ENCODE peak calls at places on chromosomes 2 and 18, in ten cellular contexts. H, U, J, M, O, P, F, V, K and L are unnamed samples.
A peak's percentile ranks its signal among the peaks of the same experiment; 100 is the strongest.

GRCh38 chr2:210955591-210955990 is 399.2 kb downstream of the CPS1 start:
- DNase-seq in H (no peak), U (no peak), J (peak; percentile 34), M (peak; percentile 60), O (no peak), P (peak; percentile 4), F (peak; percentile 1), V (peak; percentile 53), K (peak; percentile 46), L (no peak)

GRCh38 chr2:138787053-138787666 is 7.0 kb upstream of the NXPH2 start:
- DNase-seq in H (no peak), U (peak; percentile 56), J (peak; percentile 71), M (no peak), O (peak; percentile 48), P (peak; percentile 41), F (peak; percentile 14), V (peak; percentile 69), K (peak; percentile 37), L (peak; percentile 1)

GRCh38 chr2:196431957-196432356 is 207.6 kb upstream of the CCDC150 start:
- DNase-seq in H (no peak), U (peak; percentile 15), J (peak; percentile 41), M (peak; percentile 83), O (peak; percentile 65), P (no peak), F (no peak), V (peak; percentile 31), K (peak; percentile 20), L (no peak)

GRCh38 chr18:21894619-21895367 is 154.2 kb downstream of the MIB1 start:
- DNase-seq in H (no peak), U (no peak), J (peak; percentile 12), M (no peak), O (no peak), P (peak; percentile 77), F (no peak), V (peak; percentile 30), K (peak; percentile 51), L (no peak)

GRCh38 chr2:148577845-148578492 is 66.6 kb upstream of the EPC2 start:
- DNase-seq in H (no peak), U (no peak), J (no peak), M (peak; percentile 86), O (peak; percentile 74), P (no peak), F (no peak), V (no peak), K (no peak), L (no peak)

GRCh38 chr2:82993631-82994030 is 1465.4 kb downstream of the SUCLG1 start:
- DNase-seq in H (no peak), U (peak; percentile 52), J (peak; percentile 91), M (peak; percentile 72), O (no peak), P (no peak), F (peak; percentile 4), V (no peak), K (no peak), L (no peak)

GRCh38 chr18:10851824-10852225 is 297.5 kb downstream of the PIEZO2 start:
- DNase-seq in H (no peak), U (peak; percentile 40), J (peak; percentile 73), M (peak; percentile 61), O (peak; percentile 62), P (no peak), F (no peak), V (peak; percentile 68), K (peak; percentile 81), L (peak; percentile 2)

GRCh38 chr2:150023044-150023443 is 435.5 kb upstream of the MMADHC start:
- DNase-seq in H (no peak), U (no peak), J (no peak), M (no peak), O (peak; percentile 25), P (no peak), F (no peak), V (no peak), K (no peak), L (no peak)

GRCh38 chr2:176184749-176185148 is 3.7 kb upstream of the HOXD1 start:
- DNase-seq in H (no peak), U (no peak), J (no peak), M (no peak), O (no peak), P (no peak), F (no peak), V (no peak), K (no peak), L (no peak)

GRCh38 chr2:176182671-176183070 is 5.8 kb upstream of the HOXD1 start:
- DNase-seq in H (no peak), U (no peak), J (no peak), M (no peak), O (no peak), P (no peak), F (no peak), V (no peak), K (no peak), L (no peak)

GRCh38 chr2:176178807-176179271 is 9.6 kb upstream of the HOXD1 start:
- DNase-seq in H (no peak), U (no peak), J (no peak), M (no peak), O (no peak), P (no peak), F (no peak), V (no peak), K (no peak), L (no peak)

GRCh38 chr2:176178271-176178806 is 10.1 kb upstream of the HOXD1 start:
- DNase-seq in H (no peak), U (no peak), J (peak; percentile 2), M (peak; percentile 55), O (peak; percentile 46), P (no peak), F (no peak), V (peak; percentile 69), K (no peak), L (no peak)

DNA sequence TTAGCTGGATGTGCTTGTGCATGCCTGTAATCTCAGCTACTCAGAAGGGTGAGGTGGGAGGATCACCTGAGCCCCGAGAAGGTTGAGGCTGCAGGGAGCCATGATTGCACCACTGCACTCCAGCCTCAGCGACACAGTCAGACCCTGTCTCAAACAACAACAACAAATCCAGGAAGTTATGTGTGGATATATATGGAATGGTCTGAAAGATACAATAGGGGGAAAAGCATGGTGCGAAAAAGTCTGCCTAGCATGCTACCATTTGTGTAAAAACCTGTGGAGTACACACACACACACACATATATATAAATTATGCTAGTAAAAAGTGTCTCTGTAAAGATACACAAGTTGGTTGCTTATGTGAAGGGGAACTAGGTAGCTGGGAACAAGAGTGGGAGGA is 6.9 kb upstream of the HOXD1 start:
- DNase-seq in H (no peak), U (no peak), J (no peak), M (no peak), O (no peak), P (no peak), F (no peak), V (no peak), K (no peak), L (no peak)
- H3K27me3 ChIP-seq in H (peaks cover 20% of the 10 kb centered on the region), U (peaks cover 28% of the 10 kb centered on the region), J (peaks cover 56% of the 10 kb centered on the region), M (peaks cover 37% of the 10 kb centered on the region), O (peaks cover 100% of the 10 kb centered on the region), P (peaks cover 3% of the 10 kb centered on the region), F (peaks cover 47% of the 10 kb centered on the region), V (no peaks in the 10 kb centered on the region), K (peaks cover 49% of the 10 kb centered on the region), L (peaks cover 60% of the 10 kb centered on the region)

GRCh38 chr2:207131634-207132418 is 33.9 kb downstream of the KLF7 start:
- DNase-seq in H (no peak), U (no peak), J (no peak), M (no peak), O (no peak), P (no peak), F (no peak), V (peak; percentile 42), K (no peak), L (no peak)
- H3K4me1 ChIP-seq in H (peaks cover 41% of the 10 kb centered on the region), U (peaks cover 32% of the 10 kb centered on the region), J (peaks cover 12% of the 10 kb centered on the region), M (peaks cover 11% of the 10 kb centered on the region), O (peaks cover 34% of the 10 kb centered on the region), P (peaks cover 72% of the 10 kb centered on the region), F (no peaks in the 10 kb centered on the region), V (peaks cover 86% of the 10 kb centered on the region), K (peaks cover 36% of the 10 kb centered on the region), L (peaks cover 10% of the 10 kb centered on the region)

GRCh38 chr2:120346667-120347358 is 877 bp downstream of the INHBB start:
- DNase-seq in H (no peak), U (no peak), J (peak; percentile 37), M (no peak), O (peak; percentile 62), P (no peak), F (peak; percentile 41), V (peak; percentile 68), K (peak; percentile 65), L (peak; percentile 6)
- H3K27me3 ChIP-seq in H (peaks cover 21% of the 10 kb centered on the region), U (peaks cover 24% of the 10 kb centered on the region), J (peaks cover 75% of the 10 kb centered on the region), M (peaks cover 55% of the 10 kb centered on the region), O (peaks cover 99% of the 10 kb centered on the region), P (peaks cover 33% of the 10 kb centered on the region), F (no peaks in the 10 kb centered on the region), V (peaks cover 19% of the 10 kb centered on the region), K (peaks cover 85% of the 10 kb centered on the region), L (peaks cover 11% of the 10 kb centered on the region)

GRCh38 chr2:47070920-47071824 is 83.9 kb downstream of the STPG4 start:
- DNase-seq in H (peak; percentile 48), U (no peak), J (peak; percentile 41), M (no peak), O (no peak), P (peak; percentile 85), F (peak; percentile 59), V (peak; percentile 89), K (peak; percentile 91), L (peak; percentile 66)

GRCh38 chr2:47068966-47069627 is 86.0 kb downstream of the STPG4 start:
- DNase-seq in H (no peak), U (no peak), J (no peak), M (no peak), O (no peak), P (no peak), F (no peak), V (no peak), K (no peak), L (no peak)

GRCh38 chr2:47072018-47072691 is 83.0 kb downstream of the STPG4 start:
- DNase-seq in H (no peak), U (no peak), J (peak; percentile 57), M (no peak), O (peak; percentile 70), P (peak; percentile 77), F (no peak), V (peak; percentile 99), K (peak; percentile 70), L (no peak)

GRCh38 chr2:47069628-47070154 is 85.4 kb downstream of the STPG4 start:
- DNase-seq in H (no peak), U (peak; percentile 53), J (peak; percentile 95), M (peak; percentile 99), O (peak; percentile 84), P (no peak), F (peak; percentile 97), V (peak; percentile 53), K (peak; percentile 65), L (no peak)

DNA sequence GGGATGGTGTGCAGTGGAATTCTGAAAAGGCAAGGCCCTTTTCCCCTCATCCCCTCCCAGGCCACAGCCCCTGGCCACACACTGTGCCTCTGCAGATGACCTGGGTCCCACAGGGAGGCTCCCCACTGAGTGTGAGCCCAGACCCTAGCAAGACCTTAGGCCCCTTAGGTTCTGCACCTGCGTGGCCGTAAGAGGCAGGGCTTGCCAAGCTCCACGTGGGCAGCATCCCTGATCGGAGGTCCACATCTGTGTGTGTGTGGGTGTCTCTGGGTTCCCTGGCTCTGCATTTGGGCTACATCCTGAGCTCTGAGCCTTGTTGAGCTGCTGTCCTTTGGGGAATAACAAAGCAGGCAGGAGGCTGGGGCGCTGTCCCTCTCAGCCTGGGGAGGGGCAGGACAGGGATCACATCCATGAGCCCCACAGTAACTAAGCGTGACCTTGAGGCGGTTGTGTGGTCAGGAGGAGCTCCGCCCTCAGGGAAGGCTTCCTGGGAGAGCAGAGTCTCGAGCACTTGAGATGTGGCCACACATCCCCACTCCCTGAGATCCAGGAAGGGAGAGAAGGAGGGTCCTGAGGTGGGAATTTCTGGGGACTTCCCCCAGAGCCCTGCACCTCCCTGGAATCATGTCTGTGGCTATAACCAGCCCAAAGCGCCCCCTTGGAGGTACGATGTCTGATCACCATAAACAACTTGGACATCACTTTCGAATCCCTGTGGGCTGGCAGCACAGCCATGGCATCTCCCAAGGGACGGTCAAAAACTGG is 84.8 kb downstream of the STPG4 start:
- DNase-seq in H (no peak), U (no peak), J (no peak), M (no peak), O (no peak), P (no peak), F (no peak), V (peak; percentile 38), K (no peak), L (no peak)
- H3K4me1 ChIP-seq in H (peaks cover 39% of the 10 kb centered on the region), U (peaks cover 18% of the 10 kb centered on the region), J (peaks cover 56% of the 10 kb centered on the region), M (peaks cover 10% of the 10 kb centered on the region), O (peaks cover 12% of the 10 kb centered on the region), P (peaks cover 91% of the 10 kb centered on the region), F (peaks cover 66% of the 10 kb centered on the region), V (peaks cover 65% of the 10 kb centered on the region), K (peaks cover 46% of the 10 kb centered on the region), L (peaks cover 37% of the 10 kb centered on the region)